ENCODE peak calls at places on chromosomes 3 and 15, in five cellular contexts. H is HepG2, O is A549, V is K562, E is GM12878. U is an unnamed sample.

GRCh38 chr3:71652786-71653419 is 69.4 kb upstream of the FOXP1 start:
- DNase-seq in H (peak), E (peak), V (peak), O (peak), U (peak)

GRCh38 chr3:122793568-122794416 is at the start of gene HSPBAP1:
- DNase-seq in V (peak), E (peak), H (peak), O (peak), U (peak)

GRCh38 chr15:71656425-71656824 is 153.9 kb upstream of the NR2E3 start:
- DNase-seq in E (no peak), H (no peak), V (no peak), O (no peak), U (no peak)

GRCh38 chr3:85007195-85008094 is 48.7 kb downstream of the CADM2 start:
- DNase-seq in E (no peak), H (peak), O (peak), V (no peak), U (peak)

GRCh38 chr3:58116161-58116955 is 94.4 kb downstream of the DNASE1L3 start:
- DNase-seq in O (no peak), H (no peak), V (no peak), E (peak), U (peak)

GRCh38 chr3:135503429-135504083 is 462.0 kb upstream of the PPP2R3A start:
- DNase-seq in O (peak), V (peak), H (peak), E (peak), U (peak)

GRCh38 chr3:141460097-141460704 is 26.6 kb upstream of the RASA2 start:
- DNase-seq in E (no peak), V (peak), H (peak), O (peak), U (peak)

GRCh38 chr3:105362021-105362665 is 4.6 kb upstream of the ALCAM start:
- DNase-seq in H (no peak), V (no peak), O (no peak), E (no peak), U (no peak)

GRCh38 chr3:114567774-114568173 is 273.9 kb downstream of the TIGIT start:
- DNase-seq in O (no peak), V (no peak), E (no peak), H (no peak), U (no peak)

GRCh38 chr15:70635895-70636294 is 127.5 kb downstream of the UACA start:
- DNase-seq in E (no peak), O (no peak), V (no peak), H (no peak), U (no peak)
- TF ChIP-seq MYC in E (no peak), O (no peak), V (no peak), H (no peak), U (no peak)

GRCh38 chr3:16024548-16024947 is 149.9 kb upstream of the GALNT15 start:
- DNase-seq in V (no peak), E (no peak), O (no peak), H (no peak), U (no peak)

GRCh38 chr3:16031434-16031833 is 143.0 kb upstream of the GALNT15 start:
- DNase-seq in O (no peak), H (no peak), E (no peak), V (no peak), U (no peak)

GRCh38 chr3:16030342-16030741 is 144.1 kb upstream of the GALNT15 start:
- DNase-seq in H (no peak), O (no peak), V (no peak), E (no peak), U (no peak)

GRCh38 chr3:16026753-16027152 is 147.7 kb upstream of the GALNT15 start:
- DNase-seq in O (no peak), H (no peak), E (no peak), V (no peak), U (no peak)

GRCh38 chr3:16028604-16029003 is 145.9 kb upstream of the GALNT15 start:
- DNase-seq in O (no peak), H (no peak), E (no peak), V (no peak), U (no peak)
- TF ChIP-seq POLR2A in O (no peak), H (no peak), E (no peak), V (no peak), U (no peak)

GRCh38 chr15:42401544-42402478 is 42.5 kb downstream of the CAPN3 start:
- DNase-seq in O (no peak), E (no peak), V (peak), H (no peak), U (peak)
- TF ChIP-seq MAX in O (no peak), E (no peak), V (no peak), H (no peak), U (peak)

DNA sequence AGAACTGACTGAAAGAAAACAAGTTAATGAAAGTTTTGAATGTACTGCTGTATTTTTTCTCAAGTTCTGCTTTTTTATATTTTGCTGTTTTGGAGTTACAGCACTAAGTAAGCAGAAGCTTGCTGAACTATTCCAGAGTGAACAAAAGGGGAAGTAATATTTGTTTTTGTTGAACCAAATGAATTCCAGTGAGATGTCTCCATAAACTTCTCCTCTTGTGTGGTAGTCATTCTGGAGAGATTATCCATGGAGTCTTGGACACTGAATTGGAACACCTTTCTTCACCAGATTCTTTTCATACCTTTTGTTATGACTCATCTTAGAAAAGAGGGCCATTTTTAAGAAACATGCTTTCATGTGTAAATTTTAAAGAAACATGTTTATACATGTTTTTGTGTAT is 8.8 kb downstream of the ANKUB1 start:
- DNase-seq in V (no peak), H (peak), E (no peak), O (peak), U (peak)
- TF ChIP-seq MYC in V (no peak), H (no peak), E (no peak), O (no peak), U (no peak)

DNA sequence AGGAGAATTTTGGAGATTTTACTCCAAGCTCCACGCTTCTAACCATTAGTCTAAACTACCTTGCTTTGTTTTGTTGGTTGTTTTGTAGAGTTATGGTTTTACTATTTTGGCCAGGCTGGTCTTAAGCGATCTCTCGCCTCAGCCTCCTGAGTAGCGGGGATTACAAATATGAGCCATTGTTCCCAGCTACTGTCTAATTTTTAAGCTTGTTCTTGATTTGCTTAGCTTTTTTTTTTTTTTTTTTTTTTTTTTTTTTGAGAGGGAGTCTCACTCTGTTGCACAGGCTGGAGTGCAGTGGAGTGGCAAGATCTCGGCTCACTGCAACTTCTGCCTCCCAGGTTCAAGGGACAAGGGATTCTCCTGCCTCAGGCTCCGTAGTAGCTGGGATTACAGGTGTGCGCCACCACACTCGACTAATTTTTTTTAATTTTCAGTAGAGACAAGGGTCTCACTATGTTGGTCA is 28.5 kb downstream of the EFCAB12 start:
- DNase-seq in H (no peak), E (no peak), V (no peak), O (peak), U (peak)
- TF ChIP-seq POLR2A in H (peak), E (peak), V (peak), O (peak), U (peak)

GRCh38 chr3:55721716-55722484 is 234.8 kb upstream of the WNT5A start:
- DNase-seq in V (peak), H (no peak), O (no peak), E (no peak), U (peak)

GRCh38 chr3:55724851-55725250 is 237.7 kb upstream of the WNT5A start:
- DNase-seq in E (peak), H (no peak), V (no peak), O (no peak), U (no peak)

GRCh38 chr3:55725681-55726500 is 238.8 kb upstream of the WNT5A start:
- DNase-seq in E (no peak), H (no peak), V (no peak), O (no peak), U (no peak)

GRCh38 chr3:55724407-55724784 is 237.3 kb upstream of the WNT5A start:
- DNase-seq in O (no peak), V (no peak), E (no peak), H (no peak), U (no peak)

DNA sequence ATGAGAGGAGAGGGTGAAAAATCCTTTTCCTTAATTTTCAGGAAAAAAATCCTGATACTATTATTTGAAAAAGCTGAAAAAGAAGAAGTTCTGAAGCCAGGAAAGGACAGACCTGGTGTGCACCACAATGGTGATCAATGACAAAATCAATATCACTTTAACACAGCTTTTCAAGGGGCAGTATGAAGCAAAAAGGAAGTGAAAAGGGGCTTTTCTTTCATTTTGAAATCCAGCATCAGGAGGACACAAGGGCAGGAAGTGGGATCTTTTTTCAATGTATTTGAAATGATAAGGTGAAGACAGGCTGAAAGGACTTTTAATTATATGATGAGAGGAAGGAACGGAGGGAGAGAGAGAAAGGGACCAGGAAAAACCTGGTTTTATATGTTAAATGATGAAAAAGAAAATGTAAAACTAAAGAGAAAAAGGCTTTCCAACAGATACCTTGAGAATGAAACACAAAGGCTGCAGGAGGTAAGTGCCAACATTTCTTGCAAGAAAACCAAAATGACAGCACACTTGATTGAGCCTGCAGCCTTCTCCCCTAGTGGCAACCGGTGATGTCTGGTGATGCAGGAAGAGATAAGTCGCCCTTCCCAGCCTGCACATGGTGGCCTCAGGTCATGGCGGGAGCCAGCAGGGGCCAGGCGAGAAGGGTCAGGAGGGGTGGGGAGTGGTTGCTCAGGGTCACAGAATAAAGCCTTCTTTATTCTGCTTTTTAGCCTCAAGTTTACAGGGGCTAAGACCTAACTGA is 236.7 kb upstream of the WNT5A start:
- DNase-seq in V (no peak), E (no peak), O (no peak), H (no peak), U (no peak)
- TF ChIP-seq MAX in V (no peak), E (no peak), O (no peak), H (no peak), U (no peak)

GRCh38 chr3:45008117-45008516 is 18.0 kb upstream of the CLEC3B start:
- DNase-seq in E (no peak), V (no peak), O (no peak), H (no peak), U (no peak)
- TF ChIP-seq MYC in E (no peak), V (no peak), O (no peak), H (no peak), U (no peak)